ENCODE peak calls at places on chromosomes 12 and 14, in ten cellular contexts. Z is A549; E is tibial artery; L is activated CD8-positive, alpha-beta T cell treated with anti-CD3 and anti-CD28 coated beads for 36 hours; Y is IMR-90; J is mucosa of descending colon; W is adrenal gland; C is AG04449; N is fibroblast of the aortic adventitia; A is psoas muscle. T is an unnamed sample.

GRCh38 chr14:95597784-95598204 is 62.9 kb downstream of the GLRX5 start:
- DNase-seq in Z (no peak), E (no peak), L (peak), Y (peak), J (no peak), W (peak), C (no peak), N (peak), A (no peak), T (no peak)

GRCh38 chr12:9648701-9649531 is 20.6 kb upstream of the CLEC2D start:
- DNase-seq in Z (no peak), E (no peak), L (peak), Y (peak), J (no peak), W (no peak), C (no peak), N (peak), A (no peak), T (no peak)

GRCh38 chr12:93243382-93243688 is 134.4 kb upstream of the NUDT4 start:
- DNase-seq in Z (no peak), E (no peak), L (no peak), Y (no peak), J (no peak), W (no peak), C (no peak), N (no peak), A (no peak), T (no peak)

GRCh38 chr12:120032242-120032641 is 43.2 kb downstream of the BICDL1 start:
- DNase-seq in Z (no peak), E (no peak), L (no peak), Y (no peak), J (no peak), W (no peak), C (no peak), N (no peak), A (no peak), T (no peak)

GRCh38 chr14:71117839-71118743 is 210.8 kb downstream of the PCNX1 start:
- DNase-seq in Z (no peak), E (no peak), L (no peak), Y (peak), J (no peak), W (no peak), C (peak), N (peak), A (no peak), T (no peak)

GRCh38 chr12:22268973-22269372 is 65.5 kb downstream of the ST8SIA1 start:
- DNase-seq in Z (no peak), E (no peak), L (no peak), Y (no peak), J (no peak), W (no peak), C (no peak), N (peak), A (no peak), T (no peak)

GRCh38 chr12:111034911-111035577 is 114.7 kb upstream of the MYL2 start:
- DNase-seq in Z (peak), E (no peak), L (no peak), Y (no peak), J (no peak), W (no peak), C (no peak), N (no peak), A (no peak), T (no peak)

GRCh38 chr12:67080637-67081036 is 188.5 kb upstream of the CAND1 start:
- DNase-seq in Z (no peak), E (no peak), L (no peak), Y (no peak), J (no peak), W (no peak), C (no peak), N (no peak), A (no peak), T (no peak)

GRCh38 chr14:71482701-71483100 is 449.5 kb upstream of the RGS6 start:
- DNase-seq in Z (no peak), E (no peak), L (no peak), Y (peak), J (no peak), W (no peak), C (no peak), N (peak), A (no peak), T (no peak)

GRCh38 chr14:80636071-80636470 is 305.5 kb downstream of the CEP128 start:
- DNase-seq in Z (no peak), E (no peak), L (peak), Y (peak), J (no peak), W (no peak), C (no peak), N (no peak), A (no peak), T (no peak)

GRCh38 chr12:55742719-55743130 is at the start of gene GDF11:
- DNase-seq in Z (peak), E (peak), L (peak), Y (peak), J (peak), W (peak), C (no peak), N (peak), A (peak), T (no peak)

GRCh38 chr12:4454315-4454860 is 8.8 kb upstream of the FGF6 start:
- DNase-seq in Z (no peak), E (no peak), L (no peak), Y (no peak), J (no peak), W (no peak), C (no peak), N (no peak), A (no peak), T (no peak)

GRCh38 chr14:68683326-68683725 is 109.5 kb downstream of the ZFP36L1 start:
- DNase-seq in Z (no peak), E (peak), L (no peak), Y (peak), J (no peak), W (no peak), C (no peak), N (peak), A (no peak), T (no peak)

GRCh38 chr12:90801776-90802175 is 153.2 kb downstream of the CCER1 start:
- DNase-seq in Z (no peak), E (no peak), L (no peak), Y (peak), J (no peak), W (no peak), C (peak), N (peak), A (no peak), T (no peak)

GRCh38 chr14:70808023-70808401 is 1.3 kb downstream of the MAP3K9 start:
- DNase-seq in Z (peak), E (no peak), L (peak), Y (no peak), J (peak), W (peak), C (no peak), N (no peak), A (no peak), T (no peak)

GRCh38 chr12:66823857-66824570 is 145.1 kb upstream of the GRIP1 start:
- DNase-seq in Z (peak), E (no peak), L (no peak), Y (no peak), J (no peak), W (no peak), C (no peak), N (no peak), A (no peak), T (no peak)

GRCh38 chr14:65303185-65303901 is 109.2 kb upstream of the FUT8 start:
- DNase-seq in Z (no peak), E (no peak), L (peak), Y (peak), J (no peak), W (no peak), C (no peak), N (peak), A (no peak), T (no peak)

GRCh38 chr14:104795781-104796681 is 483 bp upstream of the AKT1 start:
- DNase-seq in Z (peak), E (no peak), L (peak), Y (no peak), J (peak), W (no peak), C (no peak), N (no peak), A (peak), T (no peak)

GRCh38 chr14:56816575-56817391 is 6.5 kb upstream of the OTX2 start:
- DNase-seq in Z (no peak), E (no peak), L (no peak), Y (no peak), J (no peak), W (no peak), C (no peak), N (no peak), A (no peak), T (no peak)

GRCh38 chr12:104682790-104683279 is 226.1 kb downstream of the CHST11 start:
- DNase-seq in Z (no peak), E (no peak), L (peak), Y (no peak), J (no peak), W (no peak), C (no peak), N (no peak), A (no peak), T (no peak)

GRCh38 chr12:10454531-10454930 is 1.4 kb upstream of the KLRC1 start:
- DNase-seq in Z (no peak), E (no peak), L (no peak), Y (no peak), J (no peak), W (no peak), C (no peak), N (no peak), A (no peak), T (no peak)

GRCh38 chr12:38911611-38912010 is 6.2 kb upstream of the CPNE8 start:
- DNase-seq in Z (no peak), E (no peak), L (no peak), Y (no peak), J (no peak), W (no peak), C (no peak), N (no peak), A (no peak), T (no peak)

GRCh38 chr14:26448181-26448855 is 149.5 kb downstream of the NOVA1 start:
- DNase-seq in Z (no peak), E (no peak), L (no peak), Y (no peak), J (no peak), W (no peak), C (no peak), N (no peak), A (no peak), T (no peak)

GRCh38 chr14:59346329-59346728 is 118.9 kb downstream of the GPR135 start:
- DNase-seq in Z (no peak), E (no peak), L (no peak), Y (no peak), J (no peak), W (no peak), C (no peak), N (no peak), A (no peak), T (no peak)

GRCh38 chr12:109309441-109310246 is 560 bp upstream of the FOXN4 start:
- DNase-seq in Z (no peak), E (no peak), L (peak), Y (no peak), J (no peak), W (no peak), C (no peak), N (no peak), A (no peak), T (no peak)

GRCh38 chr14:54901380-54902142 is 1.1 kb downstream of the GCH1 start:
- DNase-seq in Z (peak), E (peak), L (peak), Y (no peak), J (peak), W (peak), C (no peak), N (no peak), A (no peak), T (no peak)

GRCh38 chr12:89225401-89225800 is 126.9 kb downstream of the DUSP6 start:
- DNase-seq in Z (no peak), E (no peak), L (peak), Y (peak), J (no peak), W (no peak), C (no peak), N (peak), A (no peak), T (no peak)

GRCh38 chr12:32302218-32302826 is 97.0 kb upstream of the FGD4 start:
- DNase-seq in Z (no peak), E (no peak), L (peak), Y (no peak), J (peak), W (no peak), C (no peak), N (peak), A (no peak), T (no peak)

GRCh38 chr14:70916776-70917175 is 9.5 kb downstream of the PCNX1 start:
- DNase-seq in Z (no peak), E (no peak), L (no peak), Y (no peak), J (no peak), W (no peak), C (no peak), N (no peak), A (no peak), T (no peak)

GRCh38 chr14:99982449-99983250 is 82.6 kb upstream of the EVL start:
- DNase-seq in Z (peak), E (no peak), L (peak), Y (peak), J (peak), W (peak), C (no peak), N (peak), A (no peak), T (peak)

GRCh38 chr14:33287204-33287603 is 348.5 kb downstream of the NPAS3 start:
- DNase-seq in Z (no peak), E (no peak), L (no peak), Y (no peak), J (peak), W (no peak), C (no peak), N (no peak), A (no peak), T (no peak)

GRCh38 chr12:79454338-79454777 is 236.4 kb downstream of the PAWR start:
- DNase-seq in Z (no peak), E (no peak), L (no peak), Y (peak), J (no peak), W (no peak), C (peak), N (peak), A (no peak), T (no peak)

GRCh38 chr12:120015313-120015712 is 26.3 kb downstream of the BICDL1 start:
- DNase-seq in Z (no peak), E (no peak), L (peak), Y (no peak), J (no peak), W (no peak), C (no peak), N (no peak), A (no peak), T (no peak)

GRCh38 chr12:9674226-9674590 is 4.7 kb downstream of the CLEC2D start:
- DNase-seq in Z (no peak), E (no peak), L (peak), Y (no peak), J (peak), W (no peak), C (no peak), N (no peak), A (no peak), T (no peak)

GRCh38 chr14:62691613-62692489 is 353.4 kb downstream of the KCNH5 start:
- DNase-seq in Z (peak), E (no peak), L (no peak), Y (peak), J (no peak), W (peak), C (peak), N (peak), A (no peak), T (peak)

GRCh38 chr12:121522962-121523361 is 57.9 kb downstream of the KDM2B start:
- DNase-seq in Z (no peak), E (no peak), L (no peak), Y (no peak), J (no peak), W (no peak), C (no peak), N (no peak), A (no peak), T (no peak)

GRCh38 chr12:96190403-96191170 is 3.6 kb upstream of the ELK3 start:
- DNase-seq in Z (no peak), E (no peak), L (no peak), Y (peak), J (no peak), W (no peak), C (no peak), N (peak), A (no peak), T (no peak)

GRCh38 chr12:131163189-131163738 is 209.6 kb downstream of the ADGRD1 start:
- DNase-seq in Z (no peak), E (no peak), L (no peak), Y (no peak), J (no peak), W (no peak), C (no peak), N (no peak), A (no peak), T (no peak)

GRCh38 chr12:131155131-131155530 is 201.4 kb downstream of the ADGRD1 start:
- DNase-seq in Z (no peak), E (no peak), L (no peak), Y (no peak), J (no peak), W (no peak), C (no peak), N (no peak), A (no peak), T (no peak)

GRCh38 chr12:131157739-131158138 is 204.0 kb downstream of the ADGRD1 start:
- DNase-seq in Z (no peak), E (no peak), L (no peak), Y (no peak), J (no peak), W (no peak), C (no peak), N (no peak), A (no peak), T (no peak)

GRCh38 chr12:131162113-131162512 is 208.4 kb downstream of the ADGRD1 start:
- DNase-seq in Z (no peak), E (no peak), L (no peak), Y (no peak), J (no peak), W (no peak), C (no peak), N (no peak), A (no peak), T (no peak)

DNA sequence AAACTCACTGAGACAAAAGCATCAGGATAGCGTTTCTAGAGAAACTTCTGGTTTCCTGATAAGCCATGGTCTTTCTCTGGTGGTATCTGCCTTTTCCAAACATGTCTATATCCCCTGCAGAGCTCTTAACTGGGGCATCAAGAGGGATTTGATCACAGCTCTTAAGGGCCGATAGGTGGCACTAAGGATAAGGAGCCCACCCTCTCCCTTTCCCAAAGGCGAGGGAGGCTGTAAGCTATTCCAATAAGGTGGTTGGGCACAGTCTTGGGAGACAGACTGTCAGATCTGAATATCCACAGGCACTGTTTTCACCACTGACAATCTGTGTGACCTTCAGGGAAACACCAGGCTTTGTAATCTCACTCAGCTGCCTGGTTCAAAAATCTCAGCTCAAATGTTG is 206.0 kb downstream of the ADGRD1 start:
- DNase-seq in Z (no peak), E (no peak), L (no peak), Y (no peak), J (no peak), W (no peak), C (no peak), N (no peak), A (no peak), T (no peak)
- TF ChIP-seq CTCF in Z (no peak), E (no peak), L (no peak), Y (no peak), J (no peak), W (no peak), C (no peak), N (no peak), A (no peak), T (no peak)

GRCh38 chr14:92382677-92383076 is 59.7 kb downstream of the SLC24A4 start:
- DNase-seq in Z (peak), E (no peak), L (no peak), Y (no peak), J (no peak), W (peak), C (no peak), N (no peak), A (no peak), T (no peak)
- TF ChIP-seq CTCF in Z (peak), E (peak), L (no peak), Y (peak), J (no peak), W (peak), C (peak), N (peak), A (no peak), T (peak)

GRCh38 chr12:52307836-52308806 is 13.1 kb downstream of the KRT83 start:
- DNase-seq in Z (no peak), E (peak), L (peak), Y (peak), J (peak), W (no peak), C (no peak), N (peak), A (peak), T (peak)
- TF ChIP-seq CTCF in Z (no peak), E (peak), L (peak), Y (peak), J (no peak), W (no peak), C (no peak), N (peak), A (peak), T (no peak)

GRCh38 chr12:53265783-53266182 is 2.3 kb upstream of the ESPL1 start:
- DNase-seq in Z (no peak), E (no peak), L (no peak), Y (no peak), J (no peak), W (no peak), C (no peak), N (no peak), A (no peak), T (no peak)

GRCh38 chr12:53268637-53269562 is 801 bp downstream of the ESPL1 start:
- DNase-seq in Z (no peak), E (no peak), L (peak), Y (no peak), J (no peak), W (no peak), C (no peak), N (no peak), A (no peak), T (no peak)

GRCh38 chr12:53267309-53268008 is 640 bp upstream of the ESPL1 start:
- DNase-seq in Z (no peak), E (no peak), L (peak), Y (no peak), J (no peak), W (no peak), C (no peak), N (no peak), A (peak), T (no peak)

DNA sequence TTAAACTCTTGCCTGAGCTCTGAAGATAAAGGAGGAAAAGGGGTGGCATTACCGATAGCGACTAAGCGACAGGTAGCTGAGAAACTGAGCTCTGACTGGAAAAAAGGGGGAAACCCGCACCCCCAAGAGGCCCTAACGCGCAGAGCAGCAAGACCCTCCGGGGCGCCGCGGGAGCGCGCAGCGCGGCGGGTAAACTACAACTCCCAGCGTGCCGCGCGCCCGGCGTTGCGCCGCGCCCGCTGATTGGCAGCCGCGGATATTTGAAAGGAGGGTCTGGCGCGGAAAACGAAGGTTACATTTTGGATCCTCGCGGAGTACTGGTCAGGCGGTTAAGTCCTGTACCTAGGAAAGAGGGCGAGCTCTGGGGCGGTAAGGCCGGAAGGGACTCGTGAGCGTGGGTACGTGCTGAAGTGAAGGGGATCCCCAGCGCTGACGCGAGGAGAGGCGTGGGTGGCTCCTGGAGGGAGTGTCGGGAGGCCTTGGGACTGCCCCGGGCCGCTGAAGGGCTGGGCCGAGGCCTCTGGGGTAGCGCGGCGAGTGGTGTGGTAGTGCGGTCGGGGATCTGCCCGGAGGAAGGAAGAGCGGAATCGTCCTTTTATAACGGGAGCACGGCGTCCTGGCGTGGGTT is at the start of gene ESPL1:
- DNase-seq in Z (peak), E (peak), L (peak), Y (peak), J (peak), W (peak), C (no peak), N (peak), A (peak), T (no peak)
- TF ChIP-seq CTCF in Z (peak), E (peak), L (peak), Y (peak), J (peak), W (peak), C (peak), N (peak), A (no peak), T (peak)

T was measured in AG09319.